ENCODE peak calls at places on chromosomes 5 and 9, in nine cellular contexts. Y is breast epithelium, S is esophagus squamous epithelium, A is tibial nerve, V is lower leg skin, D is body of pancreas, Q is sigmoid colon, W is IMR-90, F is stomach. I is an unnamed sample.

GRCh38 chr5:36156124-36156601 is 4.3 kb downstream of the SKP2 start:
- DNase-seq in S (no peak), D (no peak), Y (no peak), Q (no peak), V (no peak), A (no peak), F (no peak), W (peak; percentile 60), I (no peak)

GRCh38 chr5:72788851-72789505 is 27.5 kb upstream of the TNPO1 start:
- DNase-seq in A (no peak), D (no peak), W (peak; percentile 8), S (no peak), V (no peak), Q (no peak), F (no peak), Y (no peak), I (no peak)

GRCh38 chr9:933356-933755 is 43.1 kb upstream of the DMRT3 start:
- DNase-seq in A (no peak), V (no peak), F (no peak), D (no peak), Y (no peak), W (no peak), S (no peak), Q (no peak), I (no peak)

GRCh38 chr5:37838152-37838932 is 1.5 kb downstream of the GDNF start:
- DNase-seq in S (no peak), Q (peak; percentile 79), D (no peak), Y (no peak), A (no peak), F (no peak), W (peak; percentile 30), V (no peak), I (peak; percentile 66)

GRCh38 chr5:68330564-68330963 is 115.0 kb downstream of the PIK3R1 start:
- DNase-seq in D (no peak), A (no peak), F (no peak), V (no peak), Y (no peak), W (peak; percentile 24), S (no peak), Q (no peak), I (no peak)

GRCh38 chr5:147981074-147981473 is 74.7 kb upstream of the C5orf46 start:
- DNase-seq in V (no peak), Y (no peak), A (no peak), S (no peak), F (no peak), D (no peak), W (no peak), Q (no peak), I (no peak)

GRCh38 chr5:132094393-132095076 is 20.9 kb downstream of the CSF2 start:
- DNase-seq in Q (no peak), F (no peak), D (no peak), S (no peak), A (no peak), Y (no peak), W (peak; percentile 99), V (no peak), I (no peak)

GRCh38 chr9:103821115-103821514 is 273.0 kb upstream of the SMC2 start:
- DNase-seq in W (no peak), Q (no peak), D (no peak), Y (no peak), S (no peak), F (no peak), A (no peak), V (no peak), I (no peak)

GRCh38 chr5:90000351-90000750 is 409.2 kb downstream of the CETN3 start:
- DNase-seq in F (no peak), Q (no peak), W (no peak), D (no peak), A (no peak), Y (no peak), S (no peak), V (no peak), I (no peak)

GRCh38 chr5:154829589-154830218 is 20.7 kb downstream of the FAXDC2 start:
- DNase-seq in Q (peak; percentile 54), V (peak; percentile 50), W (peak; percentile 60), F (peak; percentile 34), A (no peak), S (no peak), Y (peak; percentile 61), D (no peak), I (no peak)

GRCh38 chr9:78005231-78006002 is 26.2 kb downstream of the GNAQ start:
- DNase-seq in D (no peak), Q (no peak), A (no peak), V (no peak), S (no peak), W (no peak), Y (no peak), F (no peak), I (no peak)

GRCh38 chr9:138117101-138117750 is 239.6 kb downstream of the CACNA1B start:
- DNase-seq in S (no peak), F (peak; percentile 5), D (no peak), Y (no peak), Q (no peak), W (no peak), V (no peak), A (no peak), I (no peak)

GRCh38 chr9:129143461-129143927 is 32.3 kb downstream of the PTPA start:
- DNase-seq in V (no peak), F (no peak), Q (peak; percentile 86), S (no peak), D (no peak), W (peak; percentile 84), A (no peak), Y (no peak), I (peak; percentile 59)

GRCh38 chr9:37300620-37301368 is 121.7 kb upstream of the GRHPR start:
- DNase-seq in V (no peak), F (no peak), Y (no peak), W (peak; percentile 49), S (no peak), D (no peak), A (no peak), Q (no peak), I (no peak)

GRCh38 chr5:149143470-149143869 is 2.2 kb downstream of the ABLIM3 start:
- DNase-seq in Y (no peak), A (no peak), S (no peak), V (no peak), Q (no peak), F (no peak), D (no peak), W (peak; percentile 81), I (no peak)

GRCh38 chr5:149141957-149142851 is 911 bp downstream of the ABLIM3 start:
- DNase-seq in Y (no peak), V (peak; percentile 38), A (peak; percentile 28), Q (no peak), S (no peak), W (peak; percentile 44), F (no peak), D (peak; percentile 17), I (peak; percentile 46)

GRCh38 chr5:149140197-149141002 is 893 bp upstream of the ABLIM3 start:
- DNase-seq in S (no peak), D (no peak), A (no peak), V (no peak), Q (no peak), W (peak; percentile 30), F (no peak), Y (no peak), I (no peak)

GRCh38 chr5:149138182-149138923 is 2.9 kb upstream of the ABLIM3 start:
- DNase-seq in V (no peak), D (no peak), W (no peak), F (no peak), A (no peak), Y (no peak), Q (no peak), S (no peak), I (no peak)

GRCh38 chr5:149141224-149141956 is at the start of gene ABLIM3:
- DNase-seq in W (peak; percentile 55), A (peak; percentile 61), Q (peak; percentile 79), Y (peak; percentile 43), V (peak; percentile 48), F (peak; percentile 69), D (peak; percentile 69), S (no peak), I (peak; percentile 96)
- TF ChIP-seq CTCF in W (peak; percentile 95), A (peak; percentile 93), Q (peak; percentile 96), Y (peak; percentile 48), V (peak; percentile 61), F (peak; percentile 60), D (peak; percentile 72), S (peak; percentile 70), I (peak; percentile 90)

GRCh38 chr5:81761970-81762369 is 11.1 kb upstream of the SSBP2 start:
- DNase-seq in V (no peak), S (no peak), D (no peak), W (no peak), F (no peak), Y (no peak), Q (no peak), A (no peak), I (no peak)
- TF ChIP-seq POLR2A in V (no peak), S (no peak), D (no peak), W (no peak), F (no peak), Y (no peak), Q (no peak), A (no peak), I (no peak)

GRCh38 chr9:116243708-116244107 is 90.1 kb downstream of the PAPPA start:
- DNase-seq in F (no peak), Q (no peak), A (no peak), W (no peak), D (no peak), Y (no peak), V (no peak), S (no peak), I (no peak)
- TF ChIP-seq CTCF in F (no peak), Q (no peak), A (no peak), W (no peak), D (no peak), Y (no peak), V (no peak), S (no peak), I (no peak)

GRCh38 chr9:90057361-90057760 is 452.5 kb downstream of the GADD45G start:
- DNase-seq in A (no peak), V (no peak), F (no peak), Y (no peak), W (no peak), S (no peak), Q (no peak), D (no peak), I (no peak)

GRCh38 chr9:90061187-90061586 is 456.4 kb downstream of the GADD45G start:
- DNase-seq in Q (no peak), S (no peak), F (no peak), D (no peak), W (no peak), Y (no peak), A (no peak), V (no peak), I (no peak)

GRCh38 chr9:90060256-90060655 is 455.4 kb downstream of the GADD45G start:
- DNase-seq in Q (no peak), A (no peak), W (no peak), Y (no peak), D (no peak), F (no peak), V (no peak), S (no peak), I (no peak)

GRCh38 chr9:90058364-90058763 is 453.6 kb downstream of the GADD45G start:
- DNase-seq in Y (no peak), Q (no peak), D (no peak), A (no peak), F (no peak), S (no peak), W (no peak), V (no peak), I (no peak)

DNA sequence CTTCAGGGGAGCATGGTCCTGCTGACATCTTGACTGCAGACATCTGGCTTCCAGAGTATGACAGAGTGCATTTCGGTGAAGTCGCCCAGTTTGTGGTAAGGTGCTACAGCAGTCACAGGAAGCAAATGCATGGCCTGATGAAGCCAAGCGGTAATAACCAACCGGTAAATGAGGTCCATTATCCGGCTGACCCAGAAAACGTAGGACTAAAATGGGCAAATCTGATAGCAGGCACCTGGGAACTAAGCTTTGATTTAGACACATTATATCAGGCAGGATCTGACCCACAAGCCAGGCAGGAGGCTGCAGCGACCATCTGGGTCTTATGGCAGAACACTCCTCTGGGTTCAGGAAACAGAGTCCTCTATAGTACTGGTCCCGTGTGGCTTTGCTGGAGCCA is 454.6 kb downstream of the GADD45G start:
- DNase-seq in F (no peak), W (no peak), V (no peak), Y (no peak), Q (no peak), D (no peak), S (no peak), A (no peak), I (no peak)
- TF ChIP-seq POLR2A in F (no peak), W (no peak), V (no peak), Y (no peak), Q (no peak), D (no peak), S (no peak), A (no peak), I (no peak)